ENCODE peak calls at places on chromosome 3, in six cellular contexts. X is T-helper 2 cell; A is NCI-H2081; S is M059J; K is KG1; M is naive thymus-derived CD4-positive, alpha-beta T cell. U is an unnamed sample.

GRCh38 chr3:12165909-12166308 is 7.2 kb upstream of the TIMP4 start:
- DNase-seq in X (no peak), A (no peak), S (no peak), K (no peak), M (no peak), U (no peak)

GRCh38 chr3:120021523-120021922 is 72.7 kb downstream of the GSK3B start:
- DNase-seq in X (no peak), A (no peak), S (peak; percentile 12), K (no peak), M (no peak), U (no peak)

GRCh38 chr3:187022403-187023029 is 92.2 kb downstream of the ST6GAL1 start:
- DNase-seq in X (no peak), A (no peak), S (no peak), K (no peak), M (no peak), U (no peak)

GRCh38 chr3:32410367-32411246 is 19.0 kb downstream of the CMTM7 start:
- DNase-seq in X (no peak), A (no peak), S (no peak), K (no peak), M (no peak), U (no peak)

GRCh38 chr3:169149349-169149890 is 514.1 kb downstream of the MECOM start:
- DNase-seq in X (peak; percentile 56), A (peak; percentile 95), S (peak; percentile 88), K (peak; percentile 75), M (peak; percentile 52), U (peak; percentile 89)

GRCh38 chr3:37779289-37780152 is 82.2 kb upstream of the CTDSPL start:
- DNase-seq in X (no peak), A (peak; percentile 37), S (peak; percentile 60), K (peak; percentile 21), M (peak; percentile 18), U (no peak)

GRCh38 chr3:126498936-126499335 is 18.6 kb downstream of the UROC1 start:
- DNase-seq in X (no peak), A (peak; percentile 27), S (no peak), K (no peak), M (no peak), U (no peak)

GRCh38 chr3:113844622-113845222 is 6.1 kb downstream of the GRAMD1C start:
- DNase-seq in X (no peak), A (peak; percentile 65), S (peak; percentile 72), K (peak; percentile 13), M (peak; percentile 7), U (no peak)

GRCh38 chr3:138331143-138331894 is 1.7 kb upstream of the NME9 start:
- DNase-seq in X (no peak), A (no peak), S (peak; percentile 41), K (no peak), M (no peak), U (no peak)

GRCh38 chr3:19256313-19256712 is 108.0 kb downstream of the KCNH8 start:
- DNase-seq in X (no peak), A (no peak), S (no peak), K (no peak), M (no peak), U (no peak)

GRCh38 chr3:133371676-133372075 is 28.2 kb upstream of the BFSP2 start:
- DNase-seq in X (no peak), A (no peak), S (no peak), K (no peak), M (no peak), U (no peak)

GRCh38 chr3:5813521-5813920 is 626.0 kb downstream of the EDEM1 start:
- DNase-seq in X (no peak), A (no peak), S (no peak), K (no peak), M (no peak), U (no peak)

GRCh38 chr3:52259035-52259434 is 13.5 kb downstream of the PPM1M start:
- DNase-seq in X (no peak), A (no peak), S (no peak), K (no peak), M (no peak), U (no peak)

GRCh38 chr3:171328419-171329082 is 131.7 kb downstream of the TNIK start:
- DNase-seq in X (peak; percentile 3), A (peak; percentile 30), S (peak; percentile 59), K (no peak), M (peak; percentile 53), U (peak; percentile 22)

GRCh38 chr3:173889522-173890055 is 492.0 kb downstream of the NLGN1 start:
- DNase-seq in X (no peak), A (peak; percentile 34), S (no peak), K (no peak), M (no peak), U (no peak)

GRCh38 chr3:129624347-129625070 is 18.0 kb upstream of the PLXND1 start:
- DNase-seq in X (no peak), A (no peak), S (peak; percentile 33), K (no peak), M (no peak), U (no peak)

GRCh38 chr3:175150812-175151411 is 291.8 kb downstream of the NAALADL2 start:
- DNase-seq in X (no peak), A (peak; percentile 97), S (peak; percentile 88), K (no peak), M (no peak), U (no peak)

GRCh38 chr3:147758786-147759185 is 349.6 kb downstream of the ZIC1 start:
- DNase-seq in X (no peak), A (peak; percentile 46), S (peak; percentile 4), K (no peak), M (no peak), U (no peak)

GRCh38 chr3:43707266-43707665 is 16.5 kb downstream of the ABHD5 start:
- DNase-seq in X (no peak), A (no peak), S (peak; percentile 38), K (no peak), M (no peak), U (no peak)

GRCh38 chr3:134059680-134060560 is 30.2 kb upstream of the SLCO2A1 start:
- DNase-seq in X (no peak), A (no peak), S (no peak), K (no peak), M (no peak), U (no peak)